ENCODE peak calls at places on chromosome 10, in nine cellular contexts. K, S, W, H, N, O, Q, X and I are unnamed samples.

GRCh38 chr10:35079763-35080162 is 10.4 kb downstream of the CUL2 start:
- DNase-seq in X (no peak), S (no peak), W (peak), H (no peak), Q (peak), O (no peak), N (no peak), K (no peak), I (peak)

GRCh38 chr10:48607356-48608278 is 2.7 kb upstream of the ARHGAP22 start:
- DNase-seq in N (no peak), W (no peak), H (no peak), O (no peak), Q (no peak), X (no peak), S (peak), K (peak), I (peak)

GRCh38 chr10:5811387-5811821 is 1.8 kb downstream of the GDI2 start:
- DNase-seq in X (no peak), H (no peak), K (no peak), W (peak), N (peak), O (no peak), S (no peak), Q (no peak), I (peak)

GRCh38 chr10:88039496-88040200 is 176.2 kb downstream of the PTEN start:
- DNase-seq in X (no peak), W (no peak), Q (peak), H (no peak), O (no peak), K (no peak), S (no peak), N (no peak), I (no peak)

GRCh38 chr10:45602082-45602730 is 70.4 kb downstream of the ZFAND4 start:
- DNase-seq in X (no peak), K (no peak), Q (no peak), N (no peak), W (peak), S (no peak), O (no peak), H (no peak), I (no peak)

GRCh38 chr10:90136731-90137316 is 435.4 kb downstream of the KIF20B start:
- DNase-seq in H (no peak), K (no peak), N (no peak), Q (no peak), S (no peak), O (no peak), W (no peak), X (no peak), I (peak)

GRCh38 chr10:104209575-104210198 is 22.5 kb downstream of the CFAP43 start:
- DNase-seq in W (peak), O (no peak), H (no peak), X (peak), N (peak), Q (no peak), S (no peak), K (peak), I (peak)

GRCh38 chr10:133358920-133359300 is 1.1 kb upstream of the FUOM start:
- DNase-seq in O (no peak), Q (no peak), W (no peak), K (no peak), S (no peak), N (no peak), X (no peak), H (no peak), I (no peak)

GRCh38 chr10:24951201-24952145 is 933 bp downstream of the PRTFDC1 start:
- DNase-seq in O (no peak), Q (no peak), X (no peak), N (peak), K (peak), S (no peak), W (peak), H (no peak), I (peak)

GRCh38 chr10:108544500-108545120 is 1378.7 kb downstream of the XPNPEP1 start:
- DNase-seq in X (peak), K (peak), O (peak), W (peak), S (no peak), Q (peak), H (no peak), N (peak), I (peak)